ENCODE peak calls at places on chromosomes 2 and 18, in seven cellular contexts. R, B, C, O, I, D and Z are unnamed samples.

GRCh38 chr2:168452781-168453180 is 3.3 kb upstream of the CERS6 start:
- DNase-seq in R (no peak), B (no peak), C (no peak), O (no peak), I (peak; percentile 67), D (no peak), Z (no peak)

GRCh38 chr2:159072795-159073194 is 104.4 kb downstream of the TANC1 start:
- DNase-seq in R (peak; percentile 64), B (peak; percentile 73), C (no peak), O (peak; percentile 61), I (no peak), D (no peak), Z (no peak)

GRCh38 chr2:205590759-205591158 is 91.5 kb upstream of the NRP2 start:
- DNase-seq in R (peak; percentile 16), B (peak; percentile 70), C (no peak), O (peak; percentile 7), I (no peak), D (no peak), Z (no peak)

GRCh38 chr2:29753676-29754444 is 167.5 kb downstream of the ALK start:
- DNase-seq in R (no peak), B (peak; percentile 63), C (peak; percentile 38), O (no peak), I (no peak), D (no peak), Z (no peak)

GRCh38 chr2:146004470-146004869 is 1484.6 kb upstream of the ZEB2 start:
- DNase-seq in R (peak; percentile 66), B (peak; percentile 70), C (no peak), O (peak; percentile 47), I (no peak), D (no peak), Z (no peak)

GRCh38 chr2:162029287-162029901 is 44.6 kb downstream of the DPP4 start:
- DNase-seq in R (peak; percentile 50), B (peak; percentile 37), C (no peak), O (peak; percentile 59), I (peak; percentile 56), D (no peak), Z (no peak)

GRCh38 chr2:240952496-240953246 is 45.7 kb upstream of the SNED1 start:
- DNase-seq in R (no peak), B (no peak), C (no peak), O (no peak), I (no peak), D (no peak), Z (no peak)

GRCh38 chr2:106065268-106065982 is 128.7 kb downstream of the UXS1 start:
- DNase-seq in R (peak; percentile 13), B (no peak), C (peak; percentile 6), O (no peak), I (no peak), D (peak; percentile 36), Z (peak; percentile 10)

GRCh38 chr18:32612651-32613050 is 142.0 kb upstream of the GAREM1 start:
- DNase-seq in R (no peak), B (no peak), C (no peak), O (no peak), I (no peak), D (no peak), Z (no peak)

GRCh38 chr2:11024010-11024615 is 112.4 kb downstream of the KCNF1 start:
- DNase-seq in R (peak; percentile 37), B (no peak), C (no peak), O (no peak), I (no peak), D (no peak), Z (no peak)

GRCh38 chr2:213125646-213126347 is 25.6 kb downstream of the IKZF2 start:
- DNase-seq in R (peak; percentile 21), B (peak; percentile 6), C (no peak), O (peak; percentile 15), I (no peak), D (no peak), Z (no peak)

GRCh38 chr18:48186084-48186798 is 222.9 kb downstream of the ZBTB7C start:
- DNase-seq in R (peak; percentile 37), B (no peak), C (peak; percentile 19), O (peak; percentile 39), I (peak; percentile 28), D (peak; percentile 73), Z (no peak)

GRCh38 chr18:71443726-71444480 is 1100.2 kb downstream of the CBLN2 start:
- DNase-seq in R (peak; percentile 91), B (no peak), C (no peak), O (peak; percentile 63), I (no peak), D (no peak), Z (no peak)

GRCh38 chr2:61411109-61411508 is 59.8 kb downstream of the USP34 start:
- DNase-seq in R (no peak), B (no peak), C (no peak), O (no peak), I (no peak), D (no peak), Z (no peak)

GRCh38 chr2:53033416-53033815 is 734.2 kb upstream of the CHAC2 start:
- DNase-seq in R (no peak), B (peak; percentile 81), C (no peak), O (peak; percentile 6), I (no peak), D (no peak), Z (no peak)

GRCh38 chr2:47437287-47437686 is 34.3 kb downstream of the MSH2 start:
- DNase-seq in R (peak; percentile 65), B (peak; percentile 47), C (no peak), O (peak; percentile 74), I (no peak), D (peak; percentile 31), Z (peak; percentile 3)

GRCh38 chr18:8657050-8657820 is 48.0 kb downstream of the RAB12 start:
- DNase-seq in R (no peak), B (no peak), C (peak; percentile 10), O (no peak), I (no peak), D (no peak), Z (no peak)

GRCh38 chr2:18209934-18210639 is 331.6 kb downstream of the KCNS3 start:
- DNase-seq in R (peak; percentile 25), B (peak; percentile 78), C (no peak), O (no peak), I (peak; percentile 28), D (no peak), Z (no peak)

GRCh38 chr2:128562471-128563347 is 244.0 kb upstream of the HS6ST1 start:
- DNase-seq in R (peak; percentile 44), B (peak; percentile 81), C (no peak), O (peak; percentile 35), I (no peak), D (no peak), Z (no peak)

GRCh38 chr2:47833516-47833968 is 50.6 kb downstream of the MSH6 start:
- DNase-seq in R (no peak), B (no peak), C (no peak), O (no peak), I (no peak), D (no peak), Z (no peak)

GRCh38 chr2:221726894-221727513 is 154.9 kb upstream of the EPHA4 start:
- DNase-seq in R (no peak), B (no peak), C (no peak), O (no peak), I (no peak), D (no peak), Z (no peak)

GRCh38 chr2:89825034-89825433 is 1133.6 kb downstream of the RPIA start:
- DNase-seq in R (no peak), B (no peak), C (no peak), O (no peak), I (no peak), D (no peak), Z (no peak)

GRCh38 chr2:176002684-176003225 is 688 bp upstream of the LNPK start:
- DNase-seq in R (no peak), B (peak; percentile 27), C (no peak), O (peak; percentile 20), I (no peak), D (no peak), Z (peak; percentile 1)

GRCh38 chr2:178194600-178195389 is 483 bp downstream of the OSBPL6 start:
- DNase-seq in R (peak; percentile 69), B (peak; percentile 55), C (peak; percentile 67), O (peak; percentile 67), I (no peak), D (peak; percentile 77), Z (no peak)

GRCh38 chr2:119196301-119197124 is 27.1 kb upstream of the STEAP3 start:
- DNase-seq in R (peak; percentile 19), B (no peak), C (no peak), O (peak; percentile 16), I (no peak), D (peak; percentile 25), Z (no peak)

GRCh38 chr2:119198267-119198840 is 25.3 kb upstream of the STEAP3 start:
- DNase-seq in R (peak; percentile 85), B (peak; percentile 41), C (no peak), O (peak; percentile 70), I (no peak), D (no peak), Z (no peak)

GRCh38 chr2:119195887-119196286 is 27.7 kb upstream of the STEAP3 start:
- DNase-seq in R (no peak), B (no peak), C (no peak), O (no peak), I (no peak), D (no peak), Z (no peak)

GRCh38 chr2:119197125-119197403 is 26.6 kb upstream of the STEAP3 start:
- DNase-seq in R (no peak), B (no peak), C (no peak), O (no peak), I (no peak), D (no peak), Z (no peak)

GRCh38 chr2:119197529-119198266 is 25.9 kb upstream of the STEAP3 start:
- DNase-seq in R (peak; percentile 53), B (peak; percentile 22), C (no peak), O (peak; percentile 40), I (no peak), D (no peak), Z (no peak)
- H3K4me3 ChIP-seq in R (no peak overlapping the region), B (no peak overlapping the region), C (no peak overlapping the region), O (no peak overlapping the region), I (no peak overlapping the region), D (no peak overlapping the region), Z (no peak overlapping the region)

DNA sequence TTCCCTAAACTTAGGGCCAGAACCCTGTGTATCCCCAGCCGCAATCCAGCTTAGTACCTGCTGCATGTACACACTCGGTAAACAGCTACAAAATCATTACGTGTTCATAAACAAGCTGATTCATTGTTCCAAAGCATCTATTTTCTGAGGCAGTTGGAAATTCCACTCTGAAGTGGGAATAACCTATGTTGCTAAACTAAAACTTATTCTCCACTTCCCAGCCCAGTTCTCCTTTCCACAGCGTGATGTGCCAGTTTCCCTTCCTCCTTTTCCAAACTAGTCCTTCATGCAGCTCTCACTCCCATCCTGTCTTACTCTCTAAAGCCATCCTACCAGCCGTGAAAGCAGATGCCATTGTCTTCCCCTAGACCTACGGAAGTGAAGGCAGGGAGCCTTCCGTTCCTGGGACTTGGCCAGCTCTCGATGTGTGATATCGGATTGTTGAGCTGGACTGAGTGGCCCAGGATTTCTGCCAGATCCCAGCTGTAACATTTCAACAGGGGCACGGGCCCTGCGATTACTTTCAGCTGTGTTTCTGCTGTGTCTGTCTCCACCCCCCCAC is 100.7 kb downstream of the CRIM1 start:
- DNase-seq in R (peak; percentile 91), B (peak; percentile 81), C (no peak), O (peak; percentile 96), I (no peak), D (peak; percentile 7), Z (no peak)
- H3K4me3 ChIP-seq in R (no peak overlapping the region), B (no peak overlapping the region), C (no peak overlapping the region), O (peak overlapping the region; percentile 15), I (no peak overlapping the region), D (no peak overlapping the region), Z (no peak overlapping the region)

GRCh38 chr2:239369631-239370161 is 31.1 kb downstream of the HDAC4 start:
- DNase-seq in R (no peak), B (no peak), C (peak; percentile 66), O (no peak), I (no peak), D (no peak), Z (peak; percentile 90)
- H3K4me3 ChIP-seq in R (no peak overlapping the region), B (no peak overlapping the region), C (peak overlapping the region; percentile 17), O (no peak overlapping the region), I (no peak overlapping the region), D (no peak overlapping the region), Z (no peak overlapping the region)

GRCh38 chr2:233381013-233381995 is 27.0 kb downstream of the DGKD start:
- DNase-seq in R (no peak), B (no peak), C (no peak), O (no peak), I (no peak), D (no peak), Z (no peak)
- H3K4me3 ChIP-seq in R (no peak overlapping the region), B (no peak overlapping the region), C (no peak overlapping the region), O (no peak overlapping the region), I (no peak overlapping the region), D (no peak overlapping the region), Z (no peak overlapping the region)